ENCODE peak calls at places on chromosomes 5 and 9, in eight cellular contexts. E is upper lobe of right lung; B is CD4-positive, alpha-beta T cell; L is pancreas; Q is CD8-positive, alpha-beta T cell; P is heart right ventricle; R is H9; Y is left lung. H is an unnamed sample. For H3K9me3, the result is how much of the 10 kb centered on the place peaks cover.

GRCh38 chr5:142506756-142507155 is 179.1 kb downstream of the FGF1 start:
- DNase-seq in E (no peak), L (no peak), P (no peak), Y (no peak), Q (no peak), R (no peak), B (no peak), H (no peak)

GRCh38 chr5:131814990-131815389 is 18.2 kb upstream of the FNIP1 start:
- DNase-seq in P (no peak), B (no peak), R (no peak), E (no peak), Q (no peak), Y (no peak), L (no peak), H (no peak)

GRCh38 chr5:37478495-37478894 is 99.4 kb downstream of the WDR70 start:
- DNase-seq in B (no peak), Q (no peak), E (no peak), R (no peak), L (no peak), Y (no peak), P (no peak), H (no peak)

GRCh38 chr5:96141749-96142148 is 180.1 kb upstream of the ELL2 start:
- DNase-seq in B (no peak), Y (no peak), Q (no peak), E (no peak), P (no peak), L (no peak), R (no peak), H (no peak)

GRCh38 chr9:109699019-109699418 is 81.0 kb upstream of the PALM2AKAP2 start:
- DNase-seq in R (no peak), B (no peak), Y (no peak), P (no peak), Q (no peak), L (no peak), E (no peak), H (no peak)

GRCh38 chr9:92467511-92467910 is 14.8 kb downstream of the ASPN start:
- DNase-seq in R (no peak), P (no peak), Y (no peak), L (no peak), Q (no peak), B (no peak), E (no peak), H (no peak)

GRCh38 chr9:86322973-86323644 is 31.1 kb downstream of the TUT7 start:
- DNase-seq in E (no peak), R (no peak), B (no peak), L (no peak), Y (no peak), Q (no peak), P (no peak), H (no peak)

GRCh38 chr5:126265917-126266316 is 157.3 kb upstream of the GRAMD2B start:
- DNase-seq in B (no peak), L (peak), E (no peak), Y (peak), P (no peak), R (no peak), Q (no peak), H (peak)

GRCh38 chr5:131379071-131379538 is 115.3 kb downstream of the CDC42SE2 start:
- DNase-seq in R (no peak), P (no peak), Q (no peak), E (no peak), Y (no peak), B (no peak), L (no peak), H (no peak)

GRCh38 chr9:34125681-34126206 is 754 bp downstream of the DCAF12 start:
- DNase-seq in P (no peak), E (no peak), Y (no peak), Q (no peak), B (no peak), R (peak), L (no peak), H (peak)

GRCh38 chr5:122333564-122333963 is 21.5 kb downstream of the SNCAIP start:
- DNase-seq in B (no peak), Y (no peak), E (no peak), P (no peak), Q (no peak), L (no peak), R (no peak), H (no peak)

GRCh38 chr5:147954971-147955370 is 48.6 kb upstream of the C5orf46 start:
- DNase-seq in R (no peak), E (no peak), B (no peak), Y (no peak), L (no peak), P (no peak), Q (no peak), H (no peak)

GRCh38 chr5:36526537-36526936 is 79.9 kb upstream of the SLC1A3 start:
- DNase-seq in Q (no peak), R (no peak), Y (no peak), L (no peak), B (no peak), P (no peak), E (no peak), H (no peak)

GRCh38 chr5:61964199-61964598 is 341.8 kb upstream of the KIF2A start:
- DNase-seq in L (no peak), R (no peak), Y (no peak), Q (no peak), E (no peak), B (no peak), P (no peak), H (no peak)

GRCh38 chr5:109965634-109966033 is 275.9 kb downstream of the MAN2A1 start:
- DNase-seq in B (no peak), R (no peak), Y (no peak), P (no peak), L (no peak), E (no peak), Q (no peak), H (no peak)

GRCh38 chr5:34765662-34766061 is 73.3 kb upstream of the TTC23L start:
- DNase-seq in L (no peak), Y (no peak), Q (no peak), B (no peak), R (no peak), E (no peak), P (no peak), H (no peak)

GRCh38 chr9:15572200-15572599 is 19.4 kb downstream of the CCDC171 start:
- DNase-seq in E (no peak), B (no peak), R (no peak), L (no peak), Q (no peak), P (no peak), Y (no peak), H (no peak)

GRCh38 chr9:77648458-77649108 is 461 bp upstream of the GNA14 start:
- DNase-seq in B (no peak), L (peak), Q (no peak), Y (peak), R (peak), E (peak), P (peak), H (peak)

GRCh38 chr5:143652104-143652700 is 159.8 kb upstream of the HMHB1 start:
- DNase-seq in R (no peak), E (no peak), Y (no peak), B (no peak), Q (no peak), L (no peak), P (no peak), H (no peak)

GRCh38 chr5:132258102-132259060 is 885 bp downstream of the PDLIM4 start:
- DNase-seq in E (peak), Y (no peak), L (no peak), P (no peak), B (no peak), R (peak), Q (no peak), H (peak)

GRCh38 chr5:33330416-33330815 is 110.3 kb upstream of the TARS1 start:
- DNase-seq in Y (no peak), E (no peak), L (no peak), P (no peak), R (no peak), B (no peak), Q (no peak), H (no peak)

GRCh38 chr9:116073826-116074225 is 79.8 kb upstream of the PAPPA start:
- DNase-seq in Q (no peak), E (no peak), B (no peak), R (no peak), L (no peak), Y (no peak), P (no peak), H (no peak)

GRCh38 chr9:133619791-133620190 is 10.6 kb upstream of the FAM163B start:
- DNase-seq in Y (peak), R (no peak), Q (peak), L (no peak), P (no peak), E (no peak), B (peak), H (no peak)

GRCh38 chr5:19098434-19098833 is 889.6 kb downstream of the CDH18 start:
- DNase-seq in P (no peak), L (no peak), Y (no peak), Q (no peak), R (no peak), E (no peak), B (no peak), H (no peak)

GRCh38 chr5:151697452-151697851 is 10.7 kb upstream of the SPARC start:
- DNase-seq in E (no peak), B (no peak), P (no peak), L (no peak), R (peak), Q (no peak), Y (no peak), H (no peak)

GRCh38 chr5:177362102-177362868 is 4.6 kb downstream of the RGS14 start:
- DNase-seq in R (no peak), Q (no peak), Y (peak), E (no peak), L (peak), B (peak), P (no peak), H (no peak)

GRCh38 chr9:7360513-7360912 is 439.1 kb downstream of the DMAC1 start:
- DNase-seq in E (no peak), B (no peak), Q (no peak), L (no peak), Y (no peak), R (peak), P (no peak), H (no peak)

GRCh38 chr5:141597394-141597793 is 21.4 kb downstream of the DIAPH1 start:
- DNase-seq in L (no peak), Y (no peak), E (no peak), Q (no peak), P (no peak), R (no peak), B (no peak), H (no peak)

GRCh38 chr5:59126665-59127354 is 543.9 kb downstream of the RAB3C start:
- DNase-seq in Y (no peak), Q (no peak), E (no peak), P (no peak), B (no peak), R (no peak), L (no peak), H (no peak)

GRCh38 chr5:139764250-139764791 is 31.3 kb upstream of the PSD2 start:
- DNase-seq in E (no peak), R (peak), Q (peak), Y (no peak), P (no peak), L (no peak), B (no peak), H (peak)

GRCh38 chr9:131839281-131840084 is 99.6 kb upstream of the RAPGEF1 start:
- DNase-seq in Q (peak), P (no peak), E (no peak), B (peak), L (no peak), R (no peak), Y (no peak), H (no peak)

GRCh38 chr5:122434120-122434519 is 122.1 kb downstream of the SNCAIP start:
- DNase-seq in L (no peak), R (no peak), Y (no peak), B (no peak), P (no peak), Q (no peak), E (no peak), H (no peak)

GRCh38 chr9:36961568-36962360 is 72.3 kb downstream of the PAX5 start:
- DNase-seq in L (no peak), Q (no peak), Y (no peak), R (peak), P (no peak), E (peak), B (no peak), H (no peak)

GRCh38 chr9:20618361-20618799 is 3.9 kb downstream of the MLLT3 start:
- DNase-seq in L (no peak), Y (no peak), Q (no peak), E (no peak), B (peak), P (no peak), R (no peak), H (no peak)

GRCh38 chr5:11411621-11412020 is 492.6 kb downstream of the CTNND2 start:
- DNase-seq in Y (no peak), R (no peak), Q (no peak), L (no peak), P (no peak), B (no peak), E (no peak), H (no peak)

GRCh38 chr9:112021742-112022141 is 125.1 kb downstream of the UGCG start:
- DNase-seq in Y (no peak), B (no peak), Q (no peak), R (no peak), P (no peak), L (no peak), E (no peak), H (no peak)

GRCh38 chr5:59674763-59675162 is 218.8 kb downstream of the PDE4D start:
- DNase-seq in P (no peak), E (no peak), L (no peak), Y (no peak), Q (no peak), B (no peak), R (no peak), H (no peak)

DNA sequence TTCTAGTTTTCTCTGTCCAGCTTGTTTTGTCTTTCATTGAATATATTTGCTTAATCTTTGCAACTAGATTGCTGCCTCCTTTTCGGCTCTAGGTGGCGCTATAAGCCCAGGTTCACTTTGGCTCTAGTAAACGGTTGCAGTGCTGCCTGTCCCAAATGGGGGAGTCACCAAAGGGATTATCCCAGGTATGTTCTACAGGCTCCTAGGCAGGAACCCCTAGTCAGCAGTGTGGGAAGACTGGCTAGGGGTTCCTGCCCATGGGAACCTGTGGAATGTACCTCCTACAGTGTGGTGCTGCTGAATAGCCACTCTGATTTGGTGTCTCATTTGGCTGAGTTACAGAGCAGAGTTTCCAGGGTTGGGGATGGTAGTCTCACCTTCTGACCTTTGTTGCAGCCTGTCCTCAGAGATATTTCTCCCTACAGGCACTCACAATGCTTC is 85.2 kb downstream of the ARSB start:
- DNase-seq in Y (no peak), R (peak), B (no peak), Q (no peak), L (no peak), P (no peak), E (no peak), H (no peak)
- TF ChIP-seq CTCF in Y (peak), R (peak), B (no peak), Q (no peak), L (peak), P (peak), E (peak), H (peak)

DNA sequence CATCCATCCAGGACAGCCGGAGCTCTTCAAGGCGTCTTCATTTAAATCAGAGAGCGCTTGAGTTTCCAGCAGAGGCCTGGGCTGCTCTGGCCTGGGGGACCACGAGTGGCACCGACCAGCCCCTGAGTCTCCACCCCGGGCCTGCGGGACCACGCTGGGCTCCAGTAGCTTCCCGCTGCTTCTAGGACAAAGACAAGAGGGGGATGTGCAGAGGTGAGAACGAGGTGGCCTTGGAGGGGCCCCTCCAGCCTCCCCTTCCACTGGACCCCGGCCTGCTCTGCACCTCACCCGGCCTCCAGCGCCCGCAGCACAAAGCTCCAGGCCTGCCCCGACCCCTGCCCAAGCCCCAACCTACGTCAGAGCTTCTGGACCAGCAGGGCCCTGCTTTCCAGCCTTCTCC is 81.6 kb downstream of the IRX2 start:
- DNase-seq in R (no peak), L (no peak), P (no peak), E (no peak), B (no peak), Y (peak), Q (no peak), H (no peak)
- H3K9me3 ChIP-seq in R (under half), L (under half), P (under half), E (under half), B (under half), Y (under half), Q (under half), H (under half)

GRCh38 chr9:84419203-84419602 is 78.6 kb upstream of the SLC28A3 start:
- DNase-seq in P (no peak), Q (no peak), B (no peak), L (no peak), E (no peak), R (no peak), Y (no peak), H (no peak)
- TF ChIP-seq CTCF in P (peak), Q (no peak), B (no peak), L (no peak), E (no peak), R (peak), Y (no peak), H (no peak)

GRCh38 chr5:54672867-54673266 is 155.3 kb downstream of the SNX18 start:
- DNase-seq in B (no peak), Q (no peak), P (no peak), R (no peak), Y (no peak), E (no peak), L (no peak), H (no peak)

GRCh38 chr5:54669845-54670635 is 152.5 kb downstream of the SNX18 start:
- DNase-seq in B (no peak), E (no peak), P (no peak), L (no peak), R (no peak), Q (no peak), Y (no peak), H (no peak)

GRCh38 chr5:54669285-54669684 is 151.7 kb downstream of the SNX18 start:
- DNase-seq in B (no peak), Y (no peak), Q (no peak), L (no peak), P (no peak), E (no peak), R (no peak), H (no peak)

GRCh38 chr5:54673523-54674225 is 156.1 kb downstream of the SNX18 start:
- DNase-seq in Q (peak), E (peak), B (peak), P (peak), R (no peak), Y (peak), L (no peak), H (peak)

GRCh38 chr5:54671111-54671531 is 153.6 kb downstream of the SNX18 start:
- DNase-seq in P (no peak), Q (no peak), E (no peak), Y (no peak), L (no peak), R (no peak), B (no peak), H (no peak)
- H3K9me3 ChIP-seq in P (under half), Q (under half), E (under half), Y (under half), L (under half), R (under half), B (under half), H (under half)

GRCh38 chr5:173161148-173161547 is 16.8 kb downstream of the BNIP1 start:
- DNase-seq in R (no peak), B (no peak), E (no peak), Q (no peak), Y (no peak), P (no peak), L (no peak), H (no peak)

GRCh38 chr5:173159256-173159655 is 14.9 kb downstream of the BNIP1 start:
- DNase-seq in R (no peak), E (no peak), Q (no peak), P (no peak), B (no peak), Y (no peak), L (no peak), H (no peak)

GRCh38 chr5:173158366-173158765 is 14.0 kb downstream of the BNIP1 start:
- DNase-seq in B (no peak), Q (no peak), E (no peak), Y (no peak), L (no peak), P (no peak), R (no peak), H (no peak)

GRCh38 chr5:173165193-173165988 is 21.1 kb downstream of the BNIP1 start:
- DNase-seq in E (no peak), Y (no peak), R (no peak), L (no peak), P (peak), B (no peak), Q (no peak), H (no peak)

DNA sequence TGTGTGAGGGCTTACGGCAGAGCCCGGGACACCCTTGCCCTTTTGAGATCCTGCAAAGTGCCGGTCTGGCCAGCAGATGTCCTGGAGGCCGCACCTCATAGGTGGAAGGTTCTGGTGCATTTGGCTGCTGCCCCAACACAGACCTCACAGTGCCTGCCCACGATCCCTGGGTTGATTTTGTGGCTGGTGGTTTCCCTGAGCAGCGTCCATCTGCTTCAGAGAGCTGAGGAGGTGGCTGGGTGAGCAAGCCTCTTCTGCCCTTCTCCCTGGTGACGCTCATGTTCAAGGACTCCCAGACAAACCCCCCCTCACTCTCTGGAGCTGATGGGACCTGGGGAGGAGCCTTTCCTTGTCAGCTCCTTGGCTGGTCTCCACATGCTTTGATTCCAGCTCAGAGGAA is 18.9 kb downstream of the BNIP1 start:
- DNase-seq in L (no peak), E (no peak), P (peak), Y (no peak), Q (no peak), B (no peak), R (no peak), H (no peak)
- TF ChIP-seq CTCF in L (no peak), E (no peak), P (peak), Y (no peak), Q (no peak), B (no peak), R (peak), H (no peak)